ENCODE peak calls at places on chromosome 14, in ten cellular contexts. One of them, this sample, is unnamed.

GRCh38 chr14:85317491-85318021 is 212.4 kb upstream of the FLRT2 start:
- DNase-seq in AG20443: no peak
- DNase-seq in GM12878: no peak
- DNase-seq in NCI-H1105: no peak
- DNase-seq in SW480: no peak
- DNase-seq in B cell: no peak
- DNase-seq in uterus: no peak
- DNase-seq in thoracic aorta: no peak
- DNase-seq in EL: peak
- DNase-seq in HFFc6: peak
- DNase-seq in this sample: no peak

GRCh38 chr14:88500611-88501010 is 54.2 kb downstream of the PTPN21 start:
- DNase-seq in B cell: no peak
- DNase-seq in uterus: no peak
- DNase-seq in NCI-H1105: no peak
- DNase-seq in GM12878: no peak
- DNase-seq in AG20443: no peak
- DNase-seq in SW480: no peak
- DNase-seq in thoracic aorta: no peak
- DNase-seq in HFFc6: no peak
- DNase-seq in EL: no peak
- DNase-seq in this sample: no peak

GRCh38 chr14:94009767-94010166 is 12.7 kb downstream of the CCDC197 start:
- DNase-seq in thoracic aorta: no peak
- DNase-seq in B cell: no peak
- DNase-seq in NCI-H1105: peak
- DNase-seq in uterus: no peak
- DNase-seq in AG20443: peak
- DNase-seq in SW480: peak
- DNase-seq in EL: no peak
- DNase-seq in GM12878: peak
- DNase-seq in HFFc6: peak
- DNase-seq in this sample: peak

GRCh38 chr14:94390372-94391086 is 2.1 kb upstream of the SERPINA1 start:
- DNase-seq in GM12878: no peak
- DNase-seq in NCI-H1105: no peak
- DNase-seq in EL: peak
- DNase-seq in HFFc6: no peak
- DNase-seq in uterus: no peak
- DNase-seq in thoracic aorta: no peak
- DNase-seq in B cell: no peak
- DNase-seq in SW480: peak
- DNase-seq in AG20443: no peak
- DNase-seq in this sample: no peak

GRCh38 chr14:100305446-100306255 is 593 bp downstream of the SLC25A29 start:
- DNase-seq in uterus: peak
- DNase-seq in B cell: no peak
- DNase-seq in AG20443: peak
- DNase-seq in thoracic aorta: no peak
- DNase-seq in HFFc6: no peak
- DNase-seq in GM12878: no peak
- DNase-seq in SW480: no peak
- DNase-seq in EL: peak
- DNase-seq in NCI-H1105: peak
- DNase-seq in this sample: peak

GRCh38 chr14:104240426-104241157 is 102.2 kb downstream of the KIF26A start:
- DNase-seq in thoracic aorta: no peak
- DNase-seq in HFFc6: no peak
- DNase-seq in EL: no peak
- DNase-seq in GM12878: no peak
- DNase-seq in B cell: peak
- DNase-seq in AG20443: no peak
- DNase-seq in NCI-H1105: peak
- DNase-seq in SW480: peak
- DNase-seq in uterus: no peak
- DNase-seq in this sample: no peak

GRCh38 chr14:83297361-83297760 is 1763.7 kb upstream of the SEL1L start:
- DNase-seq in SW480: no peak
- DNase-seq in uterus: no peak
- DNase-seq in EL: no peak
- DNase-seq in AG20443: no peak
- DNase-seq in B cell: no peak
- DNase-seq in NCI-H1105: no peak
- DNase-seq in thoracic aorta: no peak
- DNase-seq in HFFc6: no peak
- DNase-seq in GM12878: no peak
- DNase-seq in this sample: no peak

GRCh38 chr14:65073605-65074201 is 28.6 kb downstream of the MAX start:
- DNase-seq in SW480: peak
- DNase-seq in EL: no peak
- DNase-seq in uterus: no peak
- DNase-seq in thoracic aorta: no peak
- DNase-seq in B cell: no peak
- DNase-seq in HFFc6: no peak
- DNase-seq in NCI-H1105: no peak
- DNase-seq in GM12878: no peak
- DNase-seq in AG20443: no peak
- DNase-seq in this sample: no peak

GRCh38 chr14:103626150-103626850 is 2.7 kb upstream of the KLC1 start:
- DNase-seq in NCI-H1105: no peak
- DNase-seq in B cell: no peak
- DNase-seq in AG20443: no peak
- DNase-seq in HFFc6: no peak
- DNase-seq in GM12878: no peak
- DNase-seq in thoracic aorta: no peak
- DNase-seq in EL: no peak
- DNase-seq in SW480: no peak
- DNase-seq in uterus: no peak
- DNase-seq in this sample: no peak

GRCh38 chr14:48792376-48793024 is 793.7 kb downstream of the RPS29 start:
- DNase-seq in B cell: no peak
- DNase-seq in SW480: no peak
- DNase-seq in EL: no peak
- DNase-seq in uterus: no peak
- DNase-seq in AG20443: no peak
- DNase-seq in HFFc6: no peak
- DNase-seq in thoracic aorta: no peak
- DNase-seq in NCI-H1105: no peak
- DNase-seq in GM12878: no peak
- DNase-seq in this sample: no peak

GRCh38 chr14:23864856-23865255 is 88.7 kb upstream of the DHRS4 start:
- DNase-seq in AG20443: no peak
- DNase-seq in B cell: no peak
- DNase-seq in uterus: no peak
- DNase-seq in thoracic aorta: no peak
- DNase-seq in SW480: no peak
- DNase-seq in EL: no peak
- DNase-seq in HFFc6: no peak
- DNase-seq in GM12878: no peak
- DNase-seq in NCI-H1105: no peak
- DNase-seq in this sample: no peak

GRCh38 chr14:55146425-55146824 is 17.4 kb downstream of the LGALS3 start:
- DNase-seq in HFFc6: no peak
- DNase-seq in uterus: no peak
- DNase-seq in NCI-H1105: no peak
- DNase-seq in GM12878: no peak
- DNase-seq in EL: no peak
- DNase-seq in AG20443: no peak
- DNase-seq in B cell: no peak
- DNase-seq in SW480: no peak
- DNase-seq in thoracic aorta: no peak
- DNase-seq in this sample: no peak

GRCh38 chr14:90599748-90600507 is 203.1 kb downstream of the CALM1 start:
- DNase-seq in uterus: no peak
- DNase-seq in SW480: peak
- DNase-seq in B cell: no peak
- DNase-seq in HFFc6: no peak
- DNase-seq in EL: no peak
- DNase-seq in AG20443: no peak
- DNase-seq in GM12878: no peak
- DNase-seq in NCI-H1105: no peak
- DNase-seq in thoracic aorta: no peak
- DNase-seq in this sample: no peak

This sample was measured in ACHN.